ENCODE peak calls at places on chromosomes 3 and 15, in four cellular contexts. D, K, P and R are unnamed samples.

GRCh38 chr15:66108483-66109270 is 144.9 kb downstream of the MEGF11 start:
- DNase-seq in P (no peak), D (no peak), K (no peak), R (no peak)

GRCh38 chr3:63556401-63556800 is 96.1 kb upstream of the SNTN start:
- DNase-seq in K (no peak), D (no peak), P (no peak), R (no peak)

GRCh38 chr3:188574885-188575284 is 420.9 kb downstream of the LPP start:
- DNase-seq in D (no peak), P (no peak), K (no peak), R (no peak)

GRCh38 chr15:76844096-76844495 is 61.0 kb downstream of the SCAPER start:
- DNase-seq in P (no peak), D (no peak), K (no peak), R (no peak)

GRCh38 chr3:129654126-129654525 is 47.6 kb upstream of the PLXND1 start:
- DNase-seq in K (no peak), P (peak), D (no peak), R (no peak)

GRCh38 chr15:98799991-98800390 is 151.7 kb downstream of the IGF1R start:
- DNase-seq in D (no peak), K (no peak), P (no peak), R (no peak)

GRCh38 chr3:15796771-15797599 is 794 bp downstream of the ANKRD28 start:
- DNase-seq in P (peak), K (no peak), D (no peak), R (peak)

GRCh38 chr15:92667291-92667904 is 11.8 kb upstream of the FAM174B start:
- DNase-seq in P (no peak), K (no peak), D (no peak), R (no peak)

GRCh38 chr3:186124618-186125017 is 15.7 kb upstream of the ETV5 start:
- DNase-seq in K (no peak), D (no peak), P (no peak), R (no peak)

GRCh38 chr15:40128746-40129660 is 20.3 kb upstream of the BMF start:
- DNase-seq in P (no peak), K (no peak), D (no peak), R (no peak)

GRCh38 chr15:61598655-61599054 is 369.6 kb upstream of the RORA start:
- DNase-seq in D (no peak), P (no peak), K (no peak), R (no peak)

GRCh38 chr3:166013073-166013679 is 176.0 kb upstream of the BCHE start:
- DNase-seq in D (no peak), K (no peak), P (peak), R (no peak)

GRCh38 chr3:68088636-68089035 is 434.2 kb upstream of the SUCLG2 start:
- DNase-seq in D (no peak), P (no peak), K (no peak), R (no peak)

GRCh38 chr15:58065445-58066041 is at the start of gene ALDH1A2:
- DNase-seq in D (peak), K (peak), P (no peak), R (no peak)

GRCh38 chr3:176939022-176939817 is 258.1 kb downstream of the TBL1XR1 start:
- DNase-seq in K (no peak), P (peak), D (no peak), R (peak)

GRCh38 chr15:99291643-99292042 is 40.4 kb downstream of the LRRC28 start:
- DNase-seq in P (no peak), D (no peak), K (no peak), R (no peak)

GRCh38 chr3:187318819-187319616 is 27.5 kb upstream of the MASP1 start:
- DNase-seq in K (no peak), P (peak), D (no peak), R (peak)
- H3K4me3 ChIP-seq in K (peak), P (peak), D (peak), R (peak)

DNA sequence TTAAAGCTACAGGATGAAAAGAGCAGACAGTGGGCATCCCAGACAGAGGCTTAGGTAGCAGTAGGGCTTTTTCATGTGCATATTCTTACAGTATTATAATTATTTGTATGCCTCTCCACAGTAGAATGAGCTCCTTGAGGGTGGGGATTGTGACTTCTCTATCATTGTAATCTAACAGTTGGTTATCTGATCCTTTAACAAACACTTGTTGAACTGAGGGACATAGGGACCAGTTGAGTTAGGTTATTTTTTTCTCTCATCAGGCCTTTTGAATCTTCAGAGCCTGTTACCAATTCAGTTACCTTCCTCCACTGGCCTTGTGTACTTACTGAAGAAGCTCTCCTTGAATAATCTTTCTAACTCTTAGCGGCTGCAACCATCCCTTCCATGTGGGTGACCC is 1.2 kb downstream of the LSM3 start:
- DNase-seq in K (no peak), P (no peak), D (no peak), R (no peak)
- H3K4me3 ChIP-seq in K (peak), P (no peak), D (no peak), R (peak)

DNA sequence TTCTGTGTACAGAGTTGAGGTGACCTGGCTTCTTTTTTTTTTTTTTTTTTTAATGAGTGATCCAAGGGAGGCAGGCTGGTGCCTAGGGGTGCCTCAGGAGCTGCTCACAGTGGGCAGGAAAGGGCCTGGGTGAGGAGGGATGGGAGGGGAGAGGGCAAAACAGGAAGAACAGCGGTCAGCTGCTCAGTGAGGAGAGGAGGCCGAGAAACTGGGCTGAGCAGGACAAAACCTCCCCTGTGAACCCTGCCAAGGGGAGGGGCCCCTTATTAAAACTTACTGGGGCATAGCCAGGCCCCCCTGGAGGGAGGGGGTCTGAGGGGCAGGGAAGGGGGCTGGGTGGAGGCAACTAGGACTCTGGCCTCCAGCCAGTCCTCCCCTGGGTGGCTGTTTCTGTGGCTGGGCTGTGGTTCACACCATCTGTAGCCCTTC is 3.5 kb downstream of the PLEKHO2 start:
- DNase-seq in D (no peak), P (no peak), K (peak), R (no peak)
- H3K4me3 ChIP-seq in D (peak), P (no peak), K (peak), R (peak)

DNA sequence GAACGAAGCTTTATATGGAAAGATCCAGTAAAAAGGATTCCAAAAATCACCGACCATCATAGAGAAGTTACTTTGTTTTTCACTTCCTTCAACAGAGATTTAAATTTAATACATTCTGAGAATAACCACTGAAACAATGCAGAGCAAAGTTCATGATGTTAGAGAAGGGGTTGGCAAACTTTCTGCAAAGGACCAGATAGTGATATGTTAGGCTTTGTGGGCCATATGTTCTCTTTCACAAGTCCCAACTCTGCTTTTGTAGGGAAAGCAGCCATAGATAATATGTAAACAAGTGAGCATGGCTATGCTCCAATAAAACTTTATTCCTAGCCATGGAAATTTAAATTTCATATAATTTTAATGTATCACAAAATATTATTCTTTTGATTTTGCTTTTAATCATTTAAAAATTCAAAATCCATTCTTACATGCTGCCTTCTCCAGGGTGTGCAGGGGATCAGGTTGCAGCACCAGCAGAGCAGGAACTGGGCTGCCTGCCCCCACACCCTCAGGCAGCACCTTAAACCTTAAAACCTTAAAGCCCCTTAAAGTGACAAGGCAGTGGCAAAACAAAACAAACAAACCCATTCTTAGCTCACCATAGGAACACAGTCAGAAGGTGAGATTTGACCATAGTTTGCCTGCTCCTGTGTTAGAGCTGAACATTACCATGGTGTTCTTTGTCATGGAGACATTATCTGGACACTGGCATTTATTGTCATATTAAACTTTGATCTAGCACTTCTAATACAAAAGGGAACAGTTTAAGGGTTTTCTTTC is 16.9 kb upstream of the IGSF10 start:
- DNase-seq in K (no peak), P (no peak), D (no peak), R (no peak)
- H3K4me3 ChIP-seq in K (no peak), P (no peak), D (no peak), R (no peak)